ENCODE peak calls at places on chromosomes 6 and 20, in eight cellular contexts. G is mammary epithelial cell, B is mesothelial cell of epicardium, Y is foreskin fibroblast, P is progenitor cell of endocrine pancreas, S is hepatocyte, T is HL-60, R is ascending aorta. V is an unnamed sample.

GRCh38 chr6:290111-290932 is 2.0 kb upstream of the DUSP22 start:
- DNase-seq in G (no peak), B (no peak), Y (no peak), P (no peak), S (no peak), T (peak; percentile 60), R (no peak), V (no peak)

GRCh38 chr6:151661509-151661908 is 146.0 kb upstream of the ESR1 start:
- DNase-seq in G (no peak), B (no peak), Y (no peak), P (no peak), S (no peak), T (no peak), R (no peak), V (no peak)

GRCh38 chr20:46963196-46963529 is 68.5 kb downstream of the EYA2 start:
- DNase-seq in G (no peak), B (no peak), Y (no peak), P (no peak), S (no peak), T (no peak), R (no peak), V (no peak)

GRCh38 chr6:167825759-167826229 is 917 bp upstream of the AFDN start:
- DNase-seq in G (peak; percentile 53), B (peak; percentile 58), Y (peak; percentile 50), P (peak; percentile 57), S (peak; percentile 94), T (no peak), R (peak; percentile 71), V (peak; percentile 29)

GRCh38 chr20:12838261-12838866 is 170.4 kb upstream of the SPTLC3 start:
- DNase-seq in G (no peak), B (no peak), Y (no peak), P (no peak), S (no peak), T (no peak), R (no peak), V (no peak)

GRCh38 chr6:75600694-75601265 is 900 bp upstream of the SENP6 start:
- DNase-seq in G (peak; percentile 1), B (no peak), Y (no peak), P (no peak), S (no peak), T (no peak), R (no peak), V (no peak)

GRCh38 chr6:153301602-153302001 is 170.5 kb upstream of the RGS17 start:
- DNase-seq in G (no peak), B (no peak), Y (no peak), P (no peak), S (no peak), T (no peak), R (no peak), V (no peak)

GRCh38 chr6:24495516-24495847 is 713 bp downstream of the ALDH5A1 start:
- DNase-seq in G (no peak), B (no peak), Y (no peak), P (peak; percentile 40), S (peak; percentile 55), T (peak; percentile 59), R (peak; percentile 81), V (no peak)

GRCh38 chr6:99246602-99247001 is 102.9 kb downstream of the FAXC start:
- DNase-seq in G (no peak), B (no peak), Y (no peak), P (no peak), S (no peak), T (no peak), R (no peak), V (no peak)

GRCh38 chr6:10359581-10359980 is 55.3 kb downstream of the TFAP2A start:
- DNase-seq in G (no peak), B (no peak), Y (no peak), P (no peak), S (no peak), T (no peak), R (no peak), V (no peak)

GRCh38 chr6:137923866-137924616 is 57.0 kb downstream of the TNFAIP3 start:
- DNase-seq in G (peak; percentile 55), B (no peak), Y (no peak), P (no peak), S (peak; percentile 6), T (no peak), R (no peak), V (no peak)

GRCh38 chr6:96836579-96837137 is 619 bp downstream of the GPR63 start:
- DNase-seq in G (peak; percentile 24), B (no peak), Y (no peak), P (no peak), S (peak; percentile 25), T (peak; percentile 3), R (no peak), V (no peak)

GRCh38 chr6:159826004-159826403 is 25.9 kb downstream of the PNLDC1 start:
- DNase-seq in G (no peak), B (no peak), Y (no peak), P (no peak), S (no peak), T (no peak), R (no peak), V (no peak)

GRCh38 chr20:36676701-36677421 is 30.9 kb upstream of the SLA2 start:
- DNase-seq in G (no peak), B (peak; percentile 80), Y (no peak), P (peak; percentile 83), S (peak; percentile 95), T (no peak), R (no peak), V (no peak)

GRCh38 chr6:142300758-142301251 is 1.0 kb upstream of the ADGRG6 start:
- DNase-seq in G (peak; percentile 91), B (no peak), Y (peak; percentile 12), P (no peak), S (peak; percentile 36), T (no peak), R (no peak), V (no peak)

GRCh38 chr20:22771706-22772105 is 187.3 kb upstream of the FOXA2 start:
- DNase-seq in G (peak; percentile 36), B (no peak), Y (no peak), P (no peak), S (no peak), T (no peak), R (no peak), V (no peak)

GRCh38 chr6:73803562-73804221 is 107.7 kb downstream of the CD109 start:
- DNase-seq in G (peak; percentile 91), B (no peak), Y (peak; percentile 89), P (no peak), S (peak; percentile 59), T (peak; percentile 5), R (no peak), V (no peak)

DNA sequence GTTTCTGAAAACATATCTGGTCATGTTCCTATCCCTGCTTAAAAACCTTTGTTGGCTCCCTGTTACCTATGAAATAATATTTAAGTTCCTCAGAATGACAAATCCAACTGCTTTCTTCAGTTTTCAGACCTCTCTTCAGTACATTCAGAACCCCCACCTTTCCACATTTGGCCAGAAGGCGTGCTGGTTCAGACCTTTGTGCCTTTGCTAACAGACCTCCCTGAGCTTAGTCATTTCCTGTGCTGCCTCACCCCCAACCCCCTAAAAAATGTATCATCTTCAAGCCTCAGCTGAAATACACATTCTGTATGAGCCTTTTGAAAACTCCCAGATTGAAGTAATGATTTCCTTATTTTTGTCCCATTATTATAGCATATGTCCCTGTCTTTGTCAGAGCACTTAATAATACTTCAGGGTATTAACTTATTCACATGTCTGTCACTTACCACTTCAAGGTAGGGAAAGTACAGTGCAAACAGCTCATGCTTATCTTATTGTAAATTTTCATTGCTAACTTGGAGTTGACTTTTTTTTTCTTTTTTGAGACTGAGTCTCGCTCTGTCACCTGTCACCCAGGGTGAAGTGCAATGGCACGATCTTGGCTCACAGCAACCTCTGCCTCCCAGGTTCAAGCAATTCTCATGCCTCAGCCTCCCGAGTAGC is 19.7 kb downstream of the FAM217A start:
- DNase-seq in G (peak; percentile 83), B (no peak), Y (peak; percentile 87), P (no peak), S (peak; percentile 24), T (no peak), R (no peak), V (no peak)
- TF ChIP-seq CTCF in G (no peak), B (no peak), Y (no peak), P (no peak), S (no peak), T (no peak), R (no peak), V (no peak)

GRCh38 chr20:62793757-62794006 is 2.6 kb upstream of the MRGBP start:
- DNase-seq in G (no peak), B (no peak), Y (no peak), P (no peak), S (no peak), T (no peak), R (no peak), V (no peak)
- TF ChIP-seq CTCF in G (no peak), B (no peak), Y (no peak), P (no peak), S (no peak), T (no peak), R (no peak), V (no peak)

DNA sequence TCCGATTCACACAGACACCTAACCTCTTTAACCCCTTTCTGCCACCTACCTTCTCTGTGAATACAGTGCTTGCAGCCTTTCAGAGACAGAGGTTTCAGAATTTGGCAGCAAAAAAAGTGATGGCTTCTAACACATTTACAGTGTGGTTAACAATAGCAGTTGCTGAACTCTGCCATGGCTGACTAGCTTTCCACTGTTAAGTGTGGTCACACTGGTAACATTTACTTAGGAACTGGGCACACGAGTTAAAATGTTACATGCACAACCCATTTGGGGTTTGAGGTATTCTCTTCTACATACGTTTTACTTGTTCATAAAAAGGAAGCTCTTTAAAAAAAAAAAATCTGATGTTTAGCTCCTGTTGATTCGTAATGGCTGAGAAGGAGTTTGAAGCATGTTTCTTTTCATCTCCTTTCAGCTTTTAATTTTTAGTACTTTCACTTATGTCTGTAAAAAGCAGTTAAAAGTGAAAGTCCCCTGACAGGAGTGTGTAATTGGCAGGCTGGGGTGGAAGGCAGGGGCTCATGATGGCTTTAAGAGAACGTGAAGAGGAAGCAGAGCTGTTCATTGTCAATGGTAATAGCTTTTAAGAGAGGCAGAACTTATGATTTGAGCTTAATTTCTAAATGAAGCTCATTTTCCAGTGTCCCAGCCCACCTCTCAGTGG is 245.9 kb downstream of the FARS2 start:
- DNase-seq in G (no peak), B (no peak), Y (no peak), P (no peak), S (no peak), T (no peak), R (no peak), V (no peak)
- TF ChIP-seq CTCF in G (no peak), B (no peak), Y (no peak), P (no peak), S (no peak), T (no peak), R (no peak), V (no peak)

GRCh38 chr6:70108230-70108629 is 194.7 kb downstream of the COL9A1 start:
- DNase-seq in G (peak; percentile 8), B (no peak), Y (peak; percentile 10), P (no peak), S (peak; percentile 49), T (no peak), R (no peak), V (no peak)

GRCh38 chr6:70099732-70100131 is 203.2 kb downstream of the COL9A1 start:
- DNase-seq in G (no peak), B (no peak), Y (no peak), P (no peak), S (no peak), T (no peak), R (no peak), V (no peak)

DNA sequence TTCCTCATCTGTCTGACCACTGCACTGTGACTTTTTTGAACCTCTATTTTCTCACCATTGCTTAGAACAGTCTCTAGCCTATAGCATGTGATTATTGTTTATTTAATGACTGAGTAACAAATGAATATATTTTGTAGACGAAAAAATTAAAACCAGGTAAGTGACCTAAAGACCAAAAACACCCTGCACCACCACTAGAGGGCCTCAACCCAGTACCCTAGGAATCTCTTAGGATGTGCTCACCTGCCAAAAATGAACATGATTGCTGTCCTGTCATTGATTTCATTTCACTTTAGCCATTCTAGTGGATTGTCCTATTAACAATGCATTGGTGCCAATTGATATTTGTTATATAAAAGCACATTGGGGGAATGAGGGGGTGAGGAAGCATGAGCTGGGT is 199.1 kb downstream of the COL9A1 start:
- DNase-seq in G (peak; percentile 3), B (no peak), Y (no peak), P (no peak), S (no peak), T (no peak), R (no peak), V (no peak)
- TF ChIP-seq CTCF in G (peak; percentile 85), B (peak; percentile 53), Y (peak; percentile 59), P (peak; percentile 29), S (peak; percentile 27), T (peak; percentile 38), R (no peak), V (no peak)

V was measured in activated B cell treated with CpG ODN at 0.5 μM for 24 hours.